ENCODE peak calls at places on chromosomes 2 and 18, in four cellular contexts. O is K562, E is WTC11, X is HepG2. R is an unnamed sample.
A peak's percentile ranks its signal among the peaks of the same experiment; 100 is the strongest.

GRCh38 chr2:240499309-240500301 is 58.2 kb downstream of the ANKMY1 start:
- DNase-seq in O (no peak), E (no peak), X (no peak), R (no peak)

GRCh38 chr2:190755796-190756415 is 107.0 kb downstream of the NAB1 start:
- DNase-seq in O (no peak), E (no peak), X (no peak), R (no peak)

GRCh38 chr2:156695020-156695419 is 258.8 kb downstream of the GPD2 start:
- DNase-seq in O (no peak), E (no peak), X (no peak), R (no peak)

GRCh38 chr2:98634406-98635092 is 26.2 kb downstream of the UNC50 start:
- DNase-seq in O (peak; percentile 34), E (peak; percentile 72), X (peak; percentile 14), R (peak; percentile 53)

GRCh38 chr2:73931531-73932500 is 5.1 kb downstream of the DGUOK start:
- DNase-seq in O (no peak), E (no peak), X (no peak), R (no peak)

GRCh38 chr2:40760071-40760666 is 308.3 kb upstream of the SLC8A1 start:
- DNase-seq in O (no peak), E (peak; percentile 43), X (peak; percentile 35), R (peak; percentile 57)

GRCh38 chr18:21243041-21243431 is 1.0 kb downstream of the GREB1L start:
- DNase-seq in O (no peak), E (peak; percentile 24), X (no peak), R (peak; percentile 42)

GRCh38 chr2:72035518-72036172 is 112.0 kb downstream of the CYP26B1 start:
- DNase-seq in O (peak; percentile 11), E (no peak), X (no peak), R (peak; percentile 2)

GRCh38 chr18:48408727-48409590 is at the start of gene ZBTB7C:
- DNase-seq in O (peak; percentile 8), E (peak; percentile 52), X (no peak), R (peak; percentile 49)

GRCh38 chr2:13000644-13001375 is 284.1 kb downstream of the TRIB2 start:
- DNase-seq in O (no peak), E (no peak), X (no peak), R (no peak)
- TF ChIP-seq ELF4 in O (no peak), E (no peak), X (no peak), R (no peak)

GRCh38 chr2:172639823-172640222 is 83.9 kb downstream of the PDK1 start:
- DNase-seq in O (peak; percentile 11), E (no peak), X (no peak), R (no peak)

GRCh38 chr2:172640389-172640788 is 84.5 kb downstream of the PDK1 start:
- DNase-seq in O (no peak), E (no peak), X (no peak), R (no peak)

GRCh38 chr2:172629586-172629985 is 73.7 kb downstream of the PDK1 start:
- DNase-seq in O (no peak), E (no peak), X (no peak), R (no peak)

GRCh38 chr2:172635548-172635947 is 79.7 kb downstream of the PDK1 start:
- DNase-seq in O (no peak), E (no peak), X (no peak), R (no peak)

DNA sequence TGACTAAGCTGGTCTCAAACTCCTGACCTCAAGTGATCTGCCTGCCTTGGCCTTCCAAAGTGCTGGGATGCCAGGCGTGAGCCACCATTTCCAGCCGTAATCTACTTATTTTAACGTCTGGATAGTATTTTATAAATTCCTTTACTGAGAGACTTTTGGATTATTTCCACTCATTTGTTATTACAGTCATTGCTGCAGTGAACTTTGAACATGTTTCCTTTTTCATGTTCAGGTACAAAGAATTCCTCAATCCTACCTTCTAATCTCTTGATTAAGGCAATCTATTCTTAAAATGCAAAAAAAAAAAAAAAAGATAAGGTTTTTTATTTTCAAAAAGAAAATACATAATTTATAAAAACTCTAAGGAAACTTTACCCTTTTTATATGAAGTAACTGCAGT is 78.6 kb downstream of the PDK1 start:
- DNase-seq in O (no peak), E (no peak), X (no peak), R (no peak)
- TF ChIP-seq ELF4 in O (no peak), E (no peak), X (no peak), R (no peak)

GRCh38 chr2:216970369-216970915 is 110.6 kb upstream of the TNP1 start:
- DNase-seq in O (no peak), E (no peak), X (no peak), R (no peak)

GRCh38 chr2:216971632-216972031 is 111.8 kb upstream of the TNP1 start:
- DNase-seq in O (no peak), E (no peak), X (no peak), R (no peak)

DNA sequence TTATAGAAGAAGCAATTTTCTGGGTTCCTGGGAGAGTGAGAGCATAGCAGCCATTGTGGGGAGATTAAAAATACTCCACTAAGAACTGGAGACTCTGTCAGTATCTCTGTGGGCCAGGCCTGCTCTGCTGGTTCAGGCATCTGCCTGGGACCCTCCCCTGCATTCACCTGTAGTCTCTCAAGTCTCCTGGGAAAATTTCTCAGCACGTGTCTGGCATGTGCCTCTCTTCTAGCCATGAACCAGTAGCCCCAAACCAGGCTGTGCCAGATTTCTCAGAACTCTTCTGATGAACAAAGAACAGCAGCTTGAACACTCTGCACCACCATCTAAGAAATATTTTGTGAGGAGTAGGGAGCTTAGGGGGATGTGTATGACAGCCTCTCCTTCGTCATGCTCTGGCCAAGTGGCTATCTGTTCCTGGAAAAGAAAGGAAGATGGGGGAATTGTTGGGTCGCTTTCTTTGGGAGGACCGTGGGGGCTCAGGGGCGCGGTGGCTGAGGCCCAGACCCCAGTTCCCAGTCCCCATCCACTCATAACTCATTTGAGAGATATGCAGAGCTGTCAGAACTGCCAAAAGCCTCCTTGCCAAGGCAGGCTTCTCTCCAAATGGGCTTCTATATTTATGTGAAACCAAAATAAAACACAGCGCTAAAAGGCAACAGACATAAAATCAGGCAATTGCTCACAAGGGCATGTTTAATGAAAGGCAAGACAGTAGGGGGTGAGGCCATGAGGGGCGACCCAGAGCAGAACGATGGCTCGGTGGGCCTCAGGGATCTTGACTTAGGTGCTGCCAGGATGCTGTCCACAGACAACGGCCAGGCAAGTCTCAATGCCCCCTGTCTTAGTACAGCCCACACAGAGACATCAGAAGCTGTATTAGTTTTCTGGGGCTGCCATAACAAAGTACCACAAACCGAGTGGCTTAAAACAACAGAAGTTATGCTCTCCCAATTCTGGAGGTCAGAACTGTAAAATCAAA is 114.7 kb upstream of the TNP1 start:
- DNase-seq in O (no peak), E (no peak), X (no peak), R (no peak)
- TF ChIP-seq ELF4 in O (no peak), E (no peak), X (no peak), R (no peak)

DNA sequence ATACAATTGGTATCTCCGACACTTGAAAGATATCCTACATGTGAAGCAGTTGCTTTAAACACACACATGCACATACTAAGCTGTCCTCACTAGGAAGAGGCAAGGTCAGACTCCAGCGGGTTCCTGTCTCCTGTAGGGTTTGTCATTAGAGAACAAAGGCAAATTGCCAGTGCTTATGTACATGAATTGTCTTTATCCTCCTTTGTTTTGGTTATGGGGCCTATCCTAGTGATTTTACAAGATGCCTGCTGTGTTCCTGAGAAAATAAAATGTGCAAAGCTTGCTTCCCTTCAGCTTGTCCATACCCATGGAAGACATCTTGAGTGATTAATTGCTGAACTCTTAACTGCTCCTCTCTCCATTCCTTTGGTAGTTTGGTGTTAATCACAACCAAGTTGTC is 86.7 kb upstream of the SLC39A10 start:
- DNase-seq in O (no peak), E (no peak), X (no peak), R (peak; percentile 26)
- TF ChIP-seq ELF4 in O (no peak), E (no peak), X (no peak), R (no peak)

DNA sequence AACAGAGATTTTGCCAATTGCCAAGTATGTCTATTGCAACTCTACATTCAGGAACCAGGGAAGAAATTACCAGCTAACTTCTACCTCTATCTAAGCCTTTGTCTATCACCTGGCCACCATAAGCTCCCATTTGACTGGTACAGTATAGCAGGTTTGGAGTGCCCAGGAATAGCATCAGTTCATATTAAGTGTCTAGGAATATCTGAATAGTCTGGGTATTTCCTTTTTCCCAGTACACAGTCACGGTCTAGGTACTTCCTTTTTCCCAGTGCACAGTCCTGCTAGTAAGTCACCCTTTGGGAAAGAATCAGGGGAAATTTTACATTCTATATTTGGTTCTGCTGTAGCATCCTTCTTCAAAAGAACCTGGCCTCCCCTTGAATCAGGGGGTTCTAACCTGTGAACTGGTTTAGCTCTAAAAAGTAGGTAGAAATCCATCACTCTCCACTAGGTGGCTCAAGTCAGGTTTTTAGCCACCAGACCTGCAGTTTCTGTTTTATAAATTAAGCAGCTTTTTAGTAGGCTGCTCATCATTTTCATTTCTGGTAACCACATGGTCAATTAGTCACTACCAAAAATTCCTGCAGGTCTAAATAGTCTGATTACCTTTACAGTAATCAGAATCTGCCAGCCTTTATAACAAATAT is 49.3 kb upstream of the DNAJC10 start:
- DNase-seq in O (peak; percentile 27), E (no peak), X (peak; percentile 31), R (peak; percentile 35)
- TF ChIP-seq ELF4 in O (no peak), E (no peak), X (no peak), R (no peak)

DNA sequence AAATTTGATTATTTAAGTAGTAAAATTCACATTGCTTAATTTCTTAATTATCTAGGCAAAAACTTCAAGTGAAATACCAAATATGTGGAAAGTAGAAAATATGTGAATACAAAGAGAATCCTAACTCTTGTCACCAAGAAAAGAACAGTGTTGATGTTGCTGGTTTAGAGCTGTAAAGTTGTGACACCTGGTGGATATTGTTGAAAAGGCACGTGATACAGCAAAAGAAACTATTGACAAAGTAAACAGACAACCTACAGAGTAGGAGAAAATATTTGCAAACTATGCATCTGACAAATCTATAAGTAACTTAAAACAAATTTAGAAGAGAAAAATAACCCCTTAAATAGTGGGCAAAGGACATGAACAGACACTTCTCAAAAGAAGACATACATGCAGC is 25.6 kb upstream of the ZC3H15 start:
- DNase-seq in O (no peak), E (no peak), X (peak; percentile 68), R (no peak)
- TF ChIP-seq ELF4 in O (no peak), E (no peak), X (no peak), R (no peak)